ENCODE peak calls at places on chromosome 9, in nine cellular contexts. One of them, this sample, is unnamed.

GRCh38 chr9:87793292-87793691 is 67.4 kb downstream of the CTSL start:
- DNase-seq in mesothelial cell of epicardium: no peak
- DNase-seq in astrocyte of the cerebellum: no peak
- DNase-seq in endothelial cell: no peak
- DNase-seq in AG08395: peak; percentile 86
- DNase-seq in HFFc6: peak; percentile 81
- DNase-seq in MG63: peak; percentile 34
- DNase-seq in stimulated activated CD8-positive, alpha-beta memory T cell treated with anti-CD3 and anti-CD28 coated beads, Interleukin-4, amount 100 ng/mL, for 48 hours: no peak
- DNase-seq in lung: no peak
- DNase-seq in this sample: no peak

GRCh38 chr9:76680716-76681431 is 83.4 kb upstream of the PCA3 start:
- DNase-seq in astrocyte of the cerebellum: no peak
- DNase-seq in endothelial cell: no peak
- DNase-seq in MG63: no peak
- DNase-seq in AG08395: no peak
- DNase-seq in mesothelial cell of epicardium: no peak
- DNase-seq in HFFc6: no peak
- DNase-seq in stimulated activated CD8-positive, alpha-beta memory T cell treated with anti-CD3 and anti-CD28 coated beads, Interleukin-4, amount 100 ng/mL, for 48 hours: no peak
- DNase-seq in lung: no peak
- DNase-seq in this sample: no peak

GRCh38 chr9:116644099-116644688 is 42.9 kb upstream of the TRIM32 start:
- DNase-seq in HFFc6: peak; percentile 24
- DNase-seq in mesothelial cell of epicardium: no peak
- DNase-seq in lung: no peak
- DNase-seq in MG63: no peak
- DNase-seq in astrocyte of the cerebellum: peak; percentile 69
- DNase-seq in stimulated activated CD8-positive, alpha-beta memory T cell treated with anti-CD3 and anti-CD28 coated beads, Interleukin-4, amount 100 ng/mL, for 48 hours: no peak
- DNase-seq in endothelial cell: no peak
- DNase-seq in AG08395: peak; percentile 84
- DNase-seq in this sample: no peak

GRCh38 chr9:104798209-104798995 is 34.5 kb downstream of the NIPSNAP3B start:
- DNase-seq in lung: no peak
- DNase-seq in stimulated activated CD8-positive, alpha-beta memory T cell treated with anti-CD3 and anti-CD28 coated beads, Interleukin-4, amount 100 ng/mL, for 48 hours: no peak
- DNase-seq in HFFc6: no peak
- DNase-seq in mesothelial cell of epicardium: no peak
- DNase-seq in astrocyte of the cerebellum: no peak
- DNase-seq in MG63: no peak
- DNase-seq in endothelial cell: no peak
- DNase-seq in AG08395: no peak
- DNase-seq in this sample: no peak

GRCh38 chr9:101458955-101459631 is 23.5 kb upstream of the ALDOB start:
- DNase-seq in HFFc6: peak; percentile 80
- DNase-seq in MG63: peak; percentile 43
- DNase-seq in mesothelial cell of epicardium: no peak
- DNase-seq in AG08395: peak; percentile 77
- DNase-seq in endothelial cell: peak; percentile 36
- DNase-seq in astrocyte of the cerebellum: peak; percentile 77
- DNase-seq in stimulated activated CD8-positive, alpha-beta memory T cell treated with anti-CD3 and anti-CD28 coated beads, Interleukin-4, amount 100 ng/mL, for 48 hours: peak; percentile 24
- DNase-seq in lung: no peak
- DNase-seq in this sample: peak; percentile 2

GRCh38 chr9:35618854-35619799 is 914 bp upstream of the CD72 start:
- DNase-seq in astrocyte of the cerebellum: no peak
- DNase-seq in HFFc6: no peak
- DNase-seq in mesothelial cell of epicardium: no peak
- DNase-seq in endothelial cell: no peak
- DNase-seq in stimulated activated CD8-positive, alpha-beta memory T cell treated with anti-CD3 and anti-CD28 coated beads, Interleukin-4, amount 100 ng/mL, for 48 hours: peak; percentile 69
- DNase-seq in AG08395: no peak
- DNase-seq in lung: no peak
- DNase-seq in MG63: no peak
- DNase-seq in this sample: peak; percentile 74

GRCh38 chr9:83062011-83062652 is 810 bp downstream of the RASEF start:
- DNase-seq in lung: peak; percentile 64
- DNase-seq in endothelial cell: peak; percentile 5
- DNase-seq in HFFc6: no peak
- DNase-seq in stimulated activated CD8-positive, alpha-beta memory T cell treated with anti-CD3 and anti-CD28 coated beads, Interleukin-4, amount 100 ng/mL, for 48 hours: no peak
- DNase-seq in MG63: peak; percentile 64
- DNase-seq in mesothelial cell of epicardium: no peak
- DNase-seq in astrocyte of the cerebellum: no peak
- DNase-seq in AG08395: no peak
- DNase-seq in this sample: no peak

GRCh38 chr9:74800226-74800625 is 87.5 kb downstream of the TRPM6 start:
- DNase-seq in astrocyte of the cerebellum: no peak
- DNase-seq in MG63: no peak
- DNase-seq in HFFc6: no peak
- DNase-seq in stimulated activated CD8-positive, alpha-beta memory T cell treated with anti-CD3 and anti-CD28 coated beads, Interleukin-4, amount 100 ng/mL, for 48 hours: no peak
- DNase-seq in lung: no peak
- DNase-seq in mesothelial cell of epicardium: no peak
- DNase-seq in AG08395: no peak
- DNase-seq in endothelial cell: no peak
- DNase-seq in this sample: no peak

GRCh38 chr9:127123239-127123935 is 952 bp upstream of the ANGPTL2 start:
- DNase-seq in astrocyte of the cerebellum: no peak
- DNase-seq in mesothelial cell of epicardium: no peak
- DNase-seq in HFFc6: no peak
- DNase-seq in MG63: peak; percentile 33
- DNase-seq in lung: no peak
- DNase-seq in endothelial cell: no peak
- DNase-seq in AG08395: no peak
- DNase-seq in stimulated activated CD8-positive, alpha-beta memory T cell treated with anti-CD3 and anti-CD28 coated beads, Interleukin-4, amount 100 ng/mL, for 48 hours: no peak
- DNase-seq in this sample: no peak

GRCh38 chr9:14313378-14313940 is 482 bp downstream of the NFIB start:
- DNase-seq in lung: no peak
- DNase-seq in mesothelial cell of epicardium: no peak
- DNase-seq in HFFc6: no peak
- DNase-seq in astrocyte of the cerebellum: no peak
- DNase-seq in AG08395: no peak
- DNase-seq in MG63: no peak
- DNase-seq in endothelial cell: peak; percentile 42
- DNase-seq in stimulated activated CD8-positive, alpha-beta memory T cell treated with anti-CD3 and anti-CD28 coated beads, Interleukin-4, amount 100 ng/mL, for 48 hours: peak; percentile 26
- DNase-seq in this sample: no peak

GRCh38 chr9:14322211-14323082 is 8.5 kb upstream of the NFIB start:
- DNase-seq in lung: peak; percentile 91
- DNase-seq in stimulated activated CD8-positive, alpha-beta memory T cell treated with anti-CD3 and anti-CD28 coated beads, Interleukin-4, amount 100 ng/mL, for 48 hours: peak; percentile 80
- DNase-seq in mesothelial cell of epicardium: peak; percentile 83
- DNase-seq in endothelial cell: peak; percentile 92
- DNase-seq in AG08395: peak; percentile 86
- DNase-seq in MG63: peak; percentile 100
- DNase-seq in astrocyte of the cerebellum: peak; percentile 79
- DNase-seq in HFFc6: peak; percentile 63
- DNase-seq in this sample: peak; percentile 78

GRCh38 chr9:109805054-109805453 is 25.1 kb downstream of the PALM2AKAP2 start:
- DNase-seq in MG63: no peak
- DNase-seq in mesothelial cell of epicardium: no peak
- DNase-seq in astrocyte of the cerebellum: no peak
- DNase-seq in stimulated activated CD8-positive, alpha-beta memory T cell treated with anti-CD3 and anti-CD28 coated beads, Interleukin-4, amount 100 ng/mL, for 48 hours: no peak
- DNase-seq in lung: no peak
- DNase-seq in AG08395: no peak
- DNase-seq in endothelial cell: no peak
- DNase-seq in HFFc6: no peak
- DNase-seq in this sample: no peak

GRCh38 chr9:81607593-81608288 is 81.6 kb downstream of the TLE1 start:
- DNase-seq in HFFc6: no peak
- DNase-seq in MG63: no peak
- DNase-seq in astrocyte of the cerebellum: no peak
- DNase-seq in mesothelial cell of epicardium: no peak
- DNase-seq in AG08395: no peak
- DNase-seq in endothelial cell: no peak
- DNase-seq in lung: no peak
- DNase-seq in stimulated activated CD8-positive, alpha-beta memory T cell treated with anti-CD3 and anti-CD28 coated beads, Interleukin-4, amount 100 ng/mL, for 48 hours: no peak
- DNase-seq in this sample: no peak

GRCh38 chr9:106771618-106772017 is 91.3 kb upstream of the ZNF462 start:
- DNase-seq in endothelial cell: no peak
- DNase-seq in HFFc6: no peak
- DNase-seq in MG63: peak; percentile 4
- DNase-seq in lung: no peak
- DNase-seq in mesothelial cell of epicardium: no peak
- DNase-seq in AG08395: no peak
- DNase-seq in astrocyte of the cerebellum: no peak
- DNase-seq in stimulated activated CD8-positive, alpha-beta memory T cell treated with anti-CD3 and anti-CD28 coated beads, Interleukin-4, amount 100 ng/mL, for 48 hours: no peak
- DNase-seq in this sample: no peak

GRCh38 chr9:4180907-4181605 is 118.8 kb downstream of the GLIS3 start:
- DNase-seq in lung: no peak
- DNase-seq in HFFc6: no peak
- DNase-seq in AG08395: no peak
- DNase-seq in mesothelial cell of epicardium: no peak
- DNase-seq in stimulated activated CD8-positive, alpha-beta memory T cell treated with anti-CD3 and anti-CD28 coated beads, Interleukin-4, amount 100 ng/mL, for 48 hours: no peak
- DNase-seq in MG63: no peak
- DNase-seq in endothelial cell: no peak
- DNase-seq in astrocyte of the cerebellum: no peak
- DNase-seq in this sample: no peak

GRCh38 chr9:114608525-114608796 is 2.6 kb upstream of the TMEM268 start:
- DNase-seq in endothelial cell: no peak
- DNase-seq in AG08395: no peak
- DNase-seq in lung: no peak
- DNase-seq in stimulated activated CD8-positive, alpha-beta memory T cell treated with anti-CD3 and anti-CD28 coated beads, Interleukin-4, amount 100 ng/mL, for 48 hours: no peak
- DNase-seq in MG63: no peak
- DNase-seq in astrocyte of the cerebellum: no peak
- DNase-seq in mesothelial cell of epicardium: no peak
- DNase-seq in HFFc6: no peak
- DNase-seq in this sample: no peak

GRCh38 chr9:128393171-128393761 is 22.1 kb downstream of the URM1 start:
- DNase-seq in lung: no peak
- DNase-seq in endothelial cell: no peak
- DNase-seq in astrocyte of the cerebellum: no peak
- DNase-seq in AG08395: no peak
- DNase-seq in mesothelial cell of epicardium: no peak
- DNase-seq in stimulated activated CD8-positive, alpha-beta memory T cell treated with anti-CD3 and anti-CD28 coated beads, Interleukin-4, amount 100 ng/mL, for 48 hours: no peak
- DNase-seq in MG63: no peak
- DNase-seq in HFFc6: no peak
- DNase-seq in this sample: no peak

GRCh38 chr9:112249277-112249676 is 74.2 kb upstream of the SUSD1 start:
- DNase-seq in mesothelial cell of epicardium: no peak
- DNase-seq in HFFc6: peak; percentile 4
- DNase-seq in endothelial cell: no peak
- DNase-seq in lung: no peak
- DNase-seq in astrocyte of the cerebellum: no peak
- DNase-seq in AG08395: no peak
- DNase-seq in MG63: no peak
- DNase-seq in stimulated activated CD8-positive, alpha-beta memory T cell treated with anti-CD3 and anti-CD28 coated beads, Interleukin-4, amount 100 ng/mL, for 48 hours: no peak
- DNase-seq in this sample: no peak

GRCh38 chr9:114218264-114219120 is 63.2 kb downstream of the COL27A1 start:
- DNase-seq in endothelial cell: no peak
- DNase-seq in stimulated activated CD8-positive, alpha-beta memory T cell treated with anti-CD3 and anti-CD28 coated beads, Interleukin-4, amount 100 ng/mL, for 48 hours: no peak
- DNase-seq in MG63: no peak
- DNase-seq in HFFc6: peak; percentile 40
- DNase-seq in mesothelial cell of epicardium: no peak
- DNase-seq in lung: no peak
- DNase-seq in AG08395: peak; percentile 24
- DNase-seq in astrocyte of the cerebellum: no peak
- DNase-seq in this sample: no peak

GRCh38 chr9:127180457-127181314 is 58.3 kb upstream of the ANGPTL2 start:
- DNase-seq in mesothelial cell of epicardium: no peak
- DNase-seq in astrocyte of the cerebellum: no peak
- DNase-seq in AG08395: no peak
- DNase-seq in stimulated activated CD8-positive, alpha-beta memory T cell treated with anti-CD3 and anti-CD28 coated beads, Interleukin-4, amount 100 ng/mL, for 48 hours: no peak
- DNase-seq in HFFc6: no peak
- DNase-seq in endothelial cell: no peak
- DNase-seq in lung: no peak
- DNase-seq in MG63: no peak
- DNase-seq in this sample: no peak

GRCh38 chr9:118529624-118530214 is 825.5 kb downstream of the TLR4 start:
- DNase-seq in stimulated activated CD8-positive, alpha-beta memory T cell treated with anti-CD3 and anti-CD28 coated beads, Interleukin-4, amount 100 ng/mL, for 48 hours: no peak
- DNase-seq in astrocyte of the cerebellum: no peak
- DNase-seq in lung: no peak
- DNase-seq in MG63: no peak
- DNase-seq in AG08395: no peak
- DNase-seq in HFFc6: no peak
- DNase-seq in mesothelial cell of epicardium: no peak
- DNase-seq in endothelial cell: no peak
- DNase-seq in this sample: no peak

GRCh38 chr9:27445057-27445990 is 78.8 kb upstream of the IFNK start:
- DNase-seq in MG63: no peak
- DNase-seq in HFFc6: no peak
- DNase-seq in astrocyte of the cerebellum: no peak
- DNase-seq in lung: no peak
- DNase-seq in stimulated activated CD8-positive, alpha-beta memory T cell treated with anti-CD3 and anti-CD28 coated beads, Interleukin-4, amount 100 ng/mL, for 48 hours: no peak
- DNase-seq in endothelial cell: no peak
- DNase-seq in mesothelial cell of epicardium: no peak
- DNase-seq in AG08395: no peak
- DNase-seq in this sample: no peak

GRCh38 chr9:71955300-71955915 is 44.0 kb downstream of the C9orf85 start:
- DNase-seq in mesothelial cell of epicardium: no peak
- DNase-seq in astrocyte of the cerebellum: no peak
- DNase-seq in HFFc6: no peak
- DNase-seq in lung: no peak
- DNase-seq in endothelial cell: no peak
- DNase-seq in stimulated activated CD8-positive, alpha-beta memory T cell treated with anti-CD3 and anti-CD28 coated beads, Interleukin-4, amount 100 ng/mL, for 48 hours: no peak
- DNase-seq in MG63: no peak
- DNase-seq in AG08395: no peak
- DNase-seq in this sample: no peak

GRCh38 chr9:92633879-92634278 is 36.1 kb downstream of the IPPK start:
- DNase-seq in stimulated activated CD8-positive, alpha-beta memory T cell treated with anti-CD3 and anti-CD28 coated beads, Interleukin-4, amount 100 ng/mL, for 48 hours: peak; percentile 3
- DNase-seq in astrocyte of the cerebellum: no peak
- DNase-seq in lung: no peak
- DNase-seq in AG08395: no peak
- DNase-seq in HFFc6: no peak
- DNase-seq in endothelial cell: no peak
- DNase-seq in MG63: no peak
- DNase-seq in mesothelial cell of epicardium: no peak
- DNase-seq in this sample: no peak

GRCh38 chr9:34102796-34103195 is 23.7 kb downstream of the DCAF12 start:
- DNase-seq in stimulated activated CD8-positive, alpha-beta memory T cell treated with anti-CD3 and anti-CD28 coated beads, Interleukin-4, amount 100 ng/mL, for 48 hours: no peak
- DNase-seq in endothelial cell: no peak
- DNase-seq in HFFc6: no peak
- DNase-seq in MG63: no peak
- DNase-seq in lung: no peak
- DNase-seq in astrocyte of the cerebellum: no peak
- DNase-seq in AG08395: no peak
- DNase-seq in mesothelial cell of epicardium: no peak
- DNase-seq in this sample: no peak

This sample was measured in activated naive CD8-positive, alpha-beta T cell treated with anti-CD3 and anti-CD28 coated beads, Interleukin-2, amount 50 U/mL, for 24 hours.